ENCODE peak calls at places on chromosomes 1 and 21, in four cellular contexts. L is NAMALWA, Y is substantia nigra, Z is hippocampal formation. M is an unnamed sample.

GRCh38 chr1:169697769-169698168 is 13.7 kb downstream of the SELL start:
- DNase-seq in Z (no peak), Y (no peak), L (peak; percentile 24), M (no peak)

GRCh38 chr1:44707959-44708831 is 22.8 kb downstream of the RNU5D-1 start:
- DNase-seq in Y (no peak), L (peak; percentile 76), Z (peak; percentile 40), M (no peak)

GRCh38 chr1:223765036-223765718 is 52.8 kb downstream of the CAPN2 start:
- DNase-seq in L (no peak), Y (peak; percentile 66), Z (peak; percentile 71), M (no peak)

GRCh38 chr1:32600034-32600433 is 50.3 kb downstream of the ZBTB8OS start:
- DNase-seq in Z (no peak), Y (no peak), L (no peak), M (no peak)

GRCh38 chr1:39726600-39726999 is 12.1 kb upstream of the PPIE start:
- DNase-seq in Z (no peak), L (no peak), Y (no peak), M (no peak)

GRCh38 chr1:54274448-54274847 is 74.5 kb downstream of the MRPL37 start:
- DNase-seq in Z (no peak), Y (no peak), L (no peak), M (no peak)

GRCh38 chr1:154609398-154610380 is 1.7 kb upstream of the ADAR start:
- DNase-seq in Y (no peak), Z (no peak), L (peak; percentile 57), M (no peak)

GRCh38 chr1:12411098-12411497 is 181.3 kb downstream of the VPS13D start:
- DNase-seq in L (no peak), Z (no peak), Y (no peak), M (no peak)

GRCh38 chr21:15667824-15668223 is 62.0 kb upstream of the USP25 start:
- DNase-seq in Z (no peak), Y (no peak), L (no peak), M (no peak)

GRCh38 chr1:43868741-43869067 is 64.9 kb upstream of the ARTN start:
- DNase-seq in Y (no peak), Z (no peak), L (no peak), M (peak; percentile 46)

GRCh38 chr1:228090613-228091081 is 8.1 kb downstream of the ARF1 start:
- DNase-seq in Z (no peak), Y (no peak), L (no peak), M (peak; percentile 8)

GRCh38 chr21:45768741-45769049 is 125.2 kb downstream of the PCBP3 start:
- DNase-seq in Z (no peak), Y (no peak), L (peak; percentile 3), M (no peak)

GRCh38 chr1:2968471-2968881 is 52.8 kb upstream of the ACTRT2 start:
- DNase-seq in Z (peak; percentile 85), L (no peak), Y (peak; percentile 84), M (no peak)

GRCh38 chr1:93437976-93438605 is 9.8 kb upstream of the FNBP1L start:
- DNase-seq in Z (peak; percentile 66), L (peak; percentile 77), Y (no peak), M (no peak)

GRCh38 chr1:54464477-54465146 is 58.4 kb upstream of the SSBP3 start:
- DNase-seq in Y (no peak), Z (no peak), L (no peak), M (no peak)

GRCh38 chr1:16260814-16261213 is 23.8 kb upstream of the CPLANE2 start:
- DNase-seq in Z (no peak), L (no peak), Y (no peak), M (no peak)

GRCh38 chr1:75673399-75673798 is 51.1 kb upstream of the ACADM start:
- DNase-seq in Z (no peak), L (no peak), Y (no peak), M (no peak)

GRCh38 chr1:212162635-212163034 is 122.6 kb upstream of the PPP2R5A start:
- DNase-seq in Z (no peak), Y (no peak), L (peak; percentile 24), M (no peak)

GRCh38 chr1:30687886-30688285 is 35.5 kb downstream of the MATN1 start:
- DNase-seq in Y (no peak), Z (no peak), L (no peak), M (no peak)

GRCh38 chr1:168613689-168614655 is 37.6 kb downstream of the XCL1 start:
- DNase-seq in Z (no peak), L (no peak), Y (no peak), M (peak; percentile 42)

GRCh38 chr1:245874942-245875580 is 632.0 kb downstream of the SMYD3 start:
- DNase-seq in Y (no peak), Z (no peak), L (no peak), M (peak; percentile 88)

GRCh38 chr1:29900727-29901126 is 664.4 kb downstream of the PTPRU start:
- DNase-seq in Y (no peak), L (no peak), Z (no peak), M (no peak)

GRCh38 chr1:47323475-47324105 is 9.6 kb upstream of the STIL start:
- DNase-seq in Z (no peak), L (no peak), Y (no peak), M (no peak)

GRCh38 chr1:152962876-152963415 is 7.5 kb upstream of the SPRR4 start:
- DNase-seq in L (no peak), Y (no peak), Z (no peak), M (no peak)

GRCh38 chr1:38608202-38608864 is 251.2 kb downstream of the RRAGC start:
- DNase-seq in Z (no peak), Y (peak; percentile 37), L (peak; percentile 49), M (no peak)

GRCh38 chr1:112251766-112252506 is 144.1 kb upstream of the CTTNBP2NL start:
- DNase-seq in Y (no peak), Z (no peak), L (no peak), M (no peak)

GRCh38 chr1:45304311-45305081 is 22.2 kb upstream of the HPDL start:
- DNase-seq in L (no peak), Y (no peak), Z (no peak), M (peak; percentile 56)

GRCh38 chr1:21926065-21926464 is 11.0 kb downstream of the HSPG2 start:
- DNase-seq in L (no peak), Y (no peak), Z (no peak), M (no peak)

GRCh38 chr1:48007044-48007443 is 9.9 kb upstream of the TRABD2B start:
- DNase-seq in L (no peak), Z (no peak), Y (no peak), M (no peak)

GRCh38 chr21:46352156-46352499 is 28.2 kb downstream of the PCNT start:
- DNase-seq in L (no peak), Z (no peak), Y (no peak), M (no peak)

GRCh38 chr21:34910396-34910795 is 138.7 kb downstream of the RUNX1 start:
- DNase-seq in L (no peak), Z (peak; percentile 9), Y (peak; percentile 60), M (no peak)

GRCh38 chr21:18908641-18909040 is 505.1 kb upstream of the TMPRSS15 start:
- DNase-seq in Z (no peak), Y (no peak), L (no peak), M (no peak)

GRCh38 chr1:25501235-25502058 is 42.0 kb upstream of the LDLRAP1 start:
- DNase-seq in Z (no peak), Y (no peak), L (no peak), M (no peak)

GRCh38 chr1:11753555-11754208 is 8.3 kb upstream of the C1orf167 start:
- DNase-seq in Y (no peak), Z (no peak), L (no peak), M (peak; percentile 39)

GRCh38 chr1:232570007-232570406 is 59.9 kb downstream of the SIPA1L2 start:
- DNase-seq in Y (no peak), L (no peak), Z (no peak), M (no peak)

GRCh38 chr21:45590246-45590725 is 48.0 kb upstream of the SLC19A1 start:
- DNase-seq in Y (no peak), Z (no peak), L (no peak), M (peak; percentile 76)

GRCh38 chr1:177069489-177069888 is 95.0 kb downstream of the ASTN1 start:
- DNase-seq in Y (no peak), L (no peak), Z (peak; percentile 10), M (no peak)

M was measured in ovary.